ENCODE peak calls at places on chromosomes 16 and 17, in six cellular contexts. R is uterus; L is cardiac muscle cell; M is CD8-positive, alpha-beta T cell; S is IMR-90; Y is left lung. T is an unnamed sample.

GRCh38 chr17:36727577-36727976 is 126.2 kb downstream of the MRM1 start:
- DNase-seq in R (no peak), M (no peak), Y (no peak), L (no peak), S (no peak), T (no peak)

GRCh38 chr16:85675528-85675927 is 13.2 kb downstream of the GINS2 start:
- DNase-seq in S (peak; percentile 56), Y (no peak), R (no peak), L (peak; percentile 55), M (no peak), T (no peak)

GRCh38 chr16:19344224-19344801 is 58.8 kb downstream of the CLEC19A start:
- DNase-seq in Y (peak; percentile 61), L (no peak), M (no peak), R (no peak), S (no peak), T (no peak)

GRCh38 chr16:67283826-67284555 is 4.7 kb downstream of the PLEKHG4 start:
- DNase-seq in Y (no peak), L (no peak), M (no peak), R (no peak), S (no peak), T (no peak)

GRCh38 chr17:7383742-7384488 is 3.0 kb downstream of the TNK1 start:
- DNase-seq in S (peak; percentile 13), Y (no peak), L (peak; percentile 38), M (peak; percentile 66), R (no peak), T (peak; percentile 34)

GRCh38 chr16:10318798-10319500 is 66.9 kb upstream of the ATF7IP2 start:
- DNase-seq in Y (no peak), S (no peak), R (no peak), M (no peak), L (no peak), T (no peak)

GRCh38 chr17:68207651-68208253 is 40.1 kb upstream of the AMZ2 start:
- DNase-seq in L (no peak), Y (no peak), R (no peak), M (no peak), S (no peak), T (no peak)

GRCh38 chr17:36847293-36847645 is 90.0 kb upstream of the LHX1 start:
- DNase-seq in R (no peak), M (no peak), L (no peak), S (no peak), Y (no peak), T (no peak)

GRCh38 chr17:46020023-46020735 is 21.1 kb downstream of the STH start:
- DNase-seq in S (no peak), R (no peak), Y (no peak), M (peak; percentile 56), L (no peak), T (no peak)

GRCh38 chr17:11319894-11320293 is 78.9 kb downstream of the SHISA6 start:
- DNase-seq in M (no peak), Y (no peak), L (no peak), R (no peak), S (no peak), T (no peak)
- H3K36me3 ChIP-seq in M (no peaks in the 10 kb centered on the region), Y (no peaks in the 10 kb centered on the region), L (no peaks in the 10 kb centered on the region), R (no peaks in the 10 kb centered on the region), S (no peaks in the 10 kb centered on the region), T (no peaks in the 10 kb centered on the region)

GRCh38 chr17:76500745-76501017 is 542 bp downstream of the RHBDF2 start:
- DNase-seq in L (no peak), R (no peak), Y (no peak), S (no peak), M (no peak), T (no peak)

GRCh38 chr17:76501018-76501826 is at the start of gene RHBDF2:
- DNase-seq in S (peak; percentile 53), M (peak; percentile 96), L (peak; percentile 83), Y (peak; percentile 94), R (peak; percentile 78), T (peak; percentile 97)

GRCh38 chr17:76501827-76502307 is 644 bp upstream of the RHBDF2 start:
- DNase-seq in Y (no peak), M (no peak), S (no peak), L (no peak), R (no peak), T (peak; percentile 48)

GRCh38 chr17:76498886-76499667 is 2.1 kb downstream of the RHBDF2 start:
- DNase-seq in L (no peak), M (no peak), R (no peak), S (no peak), Y (no peak), T (no peak)

GRCh38 chr17:76500074-76500744 is 1.0 kb downstream of the RHBDF2 start:
- DNase-seq in M (no peak), S (no peak), R (no peak), L (no peak), Y (no peak), T (no peak)
- H3K4me1 ChIP-seq in M (peaks cover 42% of the 10 kb centered on the region), S (peaks cover 27% of the 10 kb centered on the region), R (peaks cover 4% of the 10 kb centered on the region), L (peaks cover 20% of the 10 kb centered on the region), Y (peaks cover 77% of the 10 kb centered on the region), T (peaks cover 45% of the 10 kb centered on the region)

GRCh38 chr17:9890124-9890523 is 14.9 kb downstream of the RCVRN start:
- DNase-seq in M (no peak), S (no peak), L (peak; percentile 62), R (no peak), Y (no peak), T (no peak)
- TF ChIP-seq CTCF in M (no peak), S (peak; percentile 34), L (peak; percentile 91), R (no peak), Y (peak; percentile 29), T (no peak)

DNA sequence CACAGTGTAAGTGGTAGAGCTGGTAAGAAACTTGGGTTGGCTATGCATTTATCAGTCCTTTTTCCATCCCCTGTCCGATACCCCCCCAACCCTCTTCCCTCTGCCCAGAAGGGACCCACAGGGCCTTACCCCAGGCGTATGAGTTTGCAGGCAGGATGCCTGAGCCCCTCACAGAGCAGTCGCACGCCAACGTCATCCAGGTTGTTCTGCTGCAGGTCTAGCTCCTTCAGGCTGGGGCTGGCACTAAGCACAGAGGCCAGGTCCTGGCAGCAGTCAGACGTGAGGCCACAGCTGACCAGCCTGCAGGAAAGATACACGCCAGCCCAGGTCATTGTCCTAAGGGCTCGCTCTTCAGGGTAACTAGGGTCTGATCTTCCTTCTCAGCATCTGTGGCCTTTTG is 45.0 kb downstream of the NLRP1 start:
- DNase-seq in Y (no peak), L (no peak), M (no peak), S (no peak), R (no peak), T (no peak)
- H3K36me3 ChIP-seq in Y (peaks cover 64% of the 10 kb centered on the region), L (no peaks in the 10 kb centered on the region), M (peaks cover 55% of the 10 kb centered on the region), S (peaks cover 28% of the 10 kb centered on the region), R (no peaks in the 10 kb centered on the region), T (no peaks in the 10 kb centered on the region)

GRCh38 chr17:40496634-40497420 is 4.6 kb downstream of the TNS4 start:
- DNase-seq in S (no peak), Y (no peak), L (no peak), R (no peak), M (no peak), T (no peak)
- H3K4me1 ChIP-seq in S (peaks cover 23% of the 10 kb centered on the region), Y (peaks cover 21% of the 10 kb centered on the region), L (no peaks in the 10 kb centered on the region), R (no peaks in the 10 kb centered on the region), M (peaks cover under 1% of the 10 kb centered on the region), T (peaks cover 21% of the 10 kb centered on the region)

T was measured in stomach.